ENCODE peak calls at places on chromosomes 16 and 17, in four cellular contexts. A, Y, Z and N are unnamed samples.

GRCh38 chr17:31789707-31790505 is 69.1 kb downstream of the COPRS start:
- DNase-seq in A (no peak), Y (no peak), Z (no peak), N (no peak)

GRCh38 chr17:17737938-17738894 is 57.0 kb downstream of the RAI1 start:
- DNase-seq in A (no peak), Y (peak; percentile 79), Z (no peak), N (peak; percentile 50)

GRCh38 chr17:14068542-14069250 is 608 bp upstream of the COX10 start:
- DNase-seq in A (no peak), Y (no peak), Z (no peak), N (no peak)

GRCh38 chr17:44197980-44198720 is 1.5 kb downstream of the ATXN7L3 start:
- DNase-seq in A (no peak), Y (peak; percentile 58), Z (no peak), N (peak; percentile 59)

GRCh38 chr17:66971249-66971648 is 6.7 kb downstream of the CACNG4 start:
- DNase-seq in A (no peak), Y (no peak), Z (no peak), N (no peak)

GRCh38 chr16:55169780-55170179 is 154.2 kb upstream of the IRX6 start:
- DNase-seq in A (no peak), Y (no peak), Z (no peak), N (no peak)

GRCh38 chr17:74851612-74852236 is 8.0 kb downstream of the GRIN2C start:
- DNase-seq in A (no peak), Y (no peak), Z (no peak), N (no peak)

GRCh38 chr17:51046527-51047384 is 73.9 kb downstream of the SPAG9 start:
- DNase-seq in A (peak; percentile 96), Y (peak; percentile 89), Z (peak; percentile 17), N (peak; percentile 33)

GRCh38 chr17:82386256-82386831 is 14.8 kb downstream of the UTS2R start:
- DNase-seq in A (no peak), Y (no peak), Z (no peak), N (no peak)

GRCh38 chr17:17350491-17351355 is 47.5 kb downstream of the NT5M start:
- DNase-seq in A (no peak), Y (peak; percentile 49), Z (no peak), N (peak; percentile 39)

GRCh38 chr17:77098884-77099545 is 41.8 kb upstream of the SEC14L1 start:
- DNase-seq in A (peak; percentile 92), Y (peak; percentile 73), Z (no peak), N (peak; percentile 52)

GRCh38 chr17:1398028-1398427 is 2.0 kb downstream of the YWHAE start:
- DNase-seq in A (no peak), Y (no peak), Z (no peak), N (no peak)

GRCh38 chr17:59668816-59669215 is 38.4 kb downstream of the PTRH2 start:
- DNase-seq in A (no peak), Y (no peak), Z (no peak), N (peak; percentile 82)

GRCh38 chr16:79415983-79416641 is 184.4 kb downstream of the MAF start:
- DNase-seq in A (no peak), Y (no peak), Z (no peak), N (no peak)

GRCh38 chr17:57541472-57542394 is 203.4 kb downstream of the CCDC182 start:
- DNase-seq in A (peak; percentile 96), Y (peak; percentile 81), Z (peak; percentile 63), N (no peak)

GRCh38 chr16:83366228-83366627 is 441.6 kb upstream of the HSBP1 start:
- DNase-seq in A (no peak), Y (no peak), Z (no peak), N (no peak)

GRCh38 chr16:71963125-71963875 is 36.9 kb downstream of the PKD1L3 start:
- DNase-seq in A (no peak), Y (no peak), Z (no peak), N (no peak)

GRCh38 chr16:67481561-67482259 is 753 bp upstream of the ATP6V0D1 start:
- DNase-seq in A (peak; percentile 85), Y (peak; percentile 48), Z (peak; percentile 62), N (no peak)

GRCh38 chr16:15658149-15658548 is 8.1 kb downstream of the NDE1 start:
- DNase-seq in A (no peak), Y (no peak), Z (no peak), N (no peak)

GRCh38 chr16:57592591-57593003 is 35.8 kb upstream of the ADGRG1 start:
- DNase-seq in A (peak; percentile 48), Y (no peak), Z (no peak), N (no peak)

GRCh38 chr16:72094266-72094610 is 591 bp downstream of the DHX38 start:
- DNase-seq in A (no peak), Y (peak; percentile 35), Z (no peak), N (peak; percentile 3)

GRCh38 chr17:74529243-74529642 is 2.0 kb downstream of the CD300LB start:
- DNase-seq in A (peak; percentile 36), Y (no peak), Z (no peak), N (no peak)

GRCh38 chr16:84730406-84731106 is 30.8 kb downstream of the USP10 start:
- DNase-seq in A (peak; percentile 89), Y (peak; percentile 84), Z (no peak), N (peak; percentile 92)

GRCh38 chr17:75011788-75012319 is 616 bp upstream of the MRPL58 start:
- DNase-seq in A (peak; percentile 87), Y (peak; percentile 77), Z (peak; percentile 28), N (no peak)

DNA sequence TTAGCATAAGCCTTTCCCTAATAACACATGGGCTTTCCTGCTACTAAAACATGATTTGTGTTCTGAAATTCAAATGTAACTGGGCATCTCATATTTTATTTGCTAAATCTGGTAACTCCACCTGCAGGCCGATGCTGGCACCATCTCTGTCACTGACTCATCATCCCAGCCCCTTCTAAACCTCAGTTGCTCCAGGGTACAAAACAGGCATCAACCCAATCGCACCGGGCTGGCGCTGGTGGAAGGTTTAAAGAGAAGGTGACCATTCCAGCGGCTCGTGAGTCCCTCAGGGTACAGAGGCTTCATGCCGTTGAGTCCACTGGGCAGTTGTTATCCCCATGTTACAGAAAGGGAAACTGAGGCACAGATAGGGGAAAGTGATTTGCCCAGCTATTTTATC is 27.1 kb downstream of the PPL start:
- DNase-seq in A (no peak), Y (no peak), Z (no peak), N (no peak)
- TF ChIP-seq CTCF in A (no peak), Y (no peak), Z (no peak), N (no peak)

DNA sequence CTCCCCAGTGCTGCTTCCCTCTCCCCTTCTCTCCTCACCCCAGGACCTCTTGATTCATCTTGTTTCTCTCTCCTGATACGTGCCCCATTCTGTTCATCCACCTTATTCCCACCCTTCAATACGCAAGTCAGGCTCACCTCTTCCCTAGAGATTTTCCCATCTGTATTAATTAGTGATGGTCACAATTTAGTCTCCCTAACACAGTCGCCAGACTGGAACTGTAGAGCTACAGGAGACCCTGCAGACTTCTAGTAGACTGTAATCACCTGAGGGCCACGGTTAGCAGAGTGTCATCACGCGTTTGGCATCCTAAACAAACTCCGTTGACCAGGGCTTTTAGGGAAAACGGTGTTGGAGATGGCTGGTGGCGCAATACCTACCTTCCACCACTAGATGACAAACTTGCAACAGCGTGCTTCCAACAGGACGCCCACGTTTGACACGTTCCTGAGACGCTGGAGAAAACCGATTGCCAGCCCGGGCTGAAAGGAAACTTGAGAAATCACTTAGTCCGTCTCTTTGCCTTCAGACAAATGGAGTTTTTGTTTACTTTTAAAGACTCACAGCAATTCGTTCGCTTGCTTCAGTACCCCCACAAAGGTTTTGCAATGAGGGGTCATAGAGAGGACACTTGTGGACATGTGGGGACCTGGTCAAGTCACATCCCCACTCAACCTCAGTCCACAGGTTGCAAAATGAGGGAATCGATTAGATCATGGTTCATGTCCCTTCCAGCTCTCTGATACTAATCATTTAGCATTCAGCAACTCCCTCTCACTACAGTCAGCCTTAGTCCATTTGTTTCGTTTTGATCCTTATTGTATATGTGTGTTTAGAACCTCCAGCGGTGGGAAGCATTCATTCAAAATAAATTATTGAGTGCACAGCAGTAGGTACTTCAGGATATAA is 20.6 kb downstream of the MYL4 start:
- DNase-seq in A (peak; percentile 96), Y (peak; percentile 94), Z (peak; percentile 68), N (peak; percentile 91)
- H3K4me3 ChIP-seq in A (no peak overlapping the region), Y (no peak overlapping the region), Z (no peak overlapping the region), N (no peak overlapping the region)

DNA sequence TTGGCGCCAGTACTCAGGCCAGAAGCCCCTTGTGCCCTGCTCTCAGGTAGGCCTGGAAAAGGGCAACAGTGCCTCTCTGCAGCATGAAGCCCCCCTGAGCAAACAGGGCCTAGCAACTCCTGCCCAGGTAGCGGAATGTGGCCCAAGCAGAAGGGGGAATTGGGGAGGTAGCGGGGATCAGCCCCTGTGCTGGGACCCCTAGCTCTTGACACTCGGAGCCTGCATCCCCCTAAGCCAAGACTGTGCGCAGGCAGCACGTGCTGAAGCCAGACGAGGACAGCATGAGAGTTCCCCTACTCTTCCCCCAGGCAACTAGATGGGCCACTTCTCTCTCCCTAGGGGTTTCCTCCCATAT is 823 bp upstream of the CD2BP2 start:
- DNase-seq in A (no peak), Y (no peak), Z (no peak), N (no peak)
- H3K36me3 ChIP-seq in A (no peaks in the 10 kb centered on the region), Y (no peaks in the 10 kb centered on the region), Z (no peaks in the 10 kb centered on the region), N (peaks cover 19% of the 10 kb centered on the region)

DNA sequence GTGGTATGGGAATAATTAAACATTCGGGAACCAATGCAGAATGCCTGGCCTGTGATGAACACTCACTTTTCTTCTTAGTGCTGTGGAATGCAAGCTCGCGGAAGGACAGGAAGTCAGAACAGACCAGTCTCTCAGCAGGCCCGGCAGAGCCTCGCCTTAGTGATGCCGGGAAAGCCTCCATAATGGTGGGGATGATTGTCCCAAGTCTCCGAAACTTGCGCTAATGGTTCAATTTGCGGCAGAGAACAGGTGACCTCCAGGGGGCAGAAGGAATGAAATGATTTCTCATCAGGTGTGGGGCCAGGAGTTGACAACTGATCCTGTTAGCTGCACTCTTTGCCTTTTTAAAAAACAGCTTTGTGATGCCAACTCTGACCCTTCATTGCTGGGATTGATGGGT is 170.6 kb downstream of the GSG1L start:
- DNase-seq in A (no peak), Y (no peak), Z (no peak), N (no peak)
- TF ChIP-seq CTCF in A (no peak), Y (no peak), Z (no peak), N (no peak)

DNA sequence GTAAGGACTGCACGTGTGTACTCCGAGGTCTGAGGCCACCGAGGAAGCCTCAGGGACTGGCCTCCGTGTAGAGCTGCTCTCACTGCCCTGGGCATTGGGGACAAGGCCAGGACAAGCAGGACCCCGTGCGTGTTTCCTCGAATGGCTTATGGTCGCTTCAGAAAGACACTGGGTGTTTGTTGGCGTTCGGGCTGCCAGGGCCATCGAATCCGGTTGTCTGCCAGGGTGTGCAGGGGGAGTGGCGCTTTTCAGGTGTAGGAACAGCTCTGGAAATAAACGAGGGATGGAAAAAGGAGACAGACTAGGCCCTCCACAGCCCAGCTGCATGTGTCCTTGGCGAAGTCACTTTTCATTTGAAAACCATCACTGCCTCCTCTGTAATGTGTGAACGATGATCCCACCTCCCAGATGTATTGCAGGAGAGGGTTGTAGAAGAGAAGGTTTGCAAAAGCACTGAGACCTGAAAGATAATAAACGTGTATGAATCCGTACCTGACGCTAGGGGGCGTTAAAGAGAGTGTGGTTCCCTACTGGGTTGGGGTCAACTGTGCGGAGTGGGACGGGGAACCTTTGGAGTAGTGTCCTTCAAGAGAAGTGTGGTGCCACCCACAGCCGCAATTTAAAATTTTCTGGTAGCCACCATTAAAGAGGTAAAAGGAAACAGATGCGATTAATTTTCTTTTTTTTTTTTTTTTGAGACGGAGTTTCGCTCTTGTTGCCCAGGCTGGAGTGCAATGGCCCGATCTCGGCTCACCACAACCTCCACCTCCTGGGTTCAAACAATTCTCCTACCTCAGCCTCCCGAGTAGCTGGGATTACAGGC is 2.1 kb upstream of the ZSCAN10 start:
- DNase-seq in A (no peak), Y (peak; percentile 68), Z (no peak), N (no peak)
- H3K4me3 ChIP-seq in A (no peak overlapping the region), Y (no peak overlapping the region), Z (no peak overlapping the region), N (no peak overlapping the region)